ENCODE peak calls at places on chromosomes 12 and 14, in six cellular contexts. One of them, this sample, is unnamed. For H3K4me1, the result is how much of the 10 kb centered on the place peaks cover.

GRCh38 chr14:52265248-52265647 is 2.2 kb upstream of the PTGDR start:
- DNase-seq in uterus: no peak
- DNase-seq in endothelial cell of umbilical vein: peak
- DNase-seq in body of pancreas: no peak
- DNase-seq in testis: no peak
- DNase-seq in K562: no peak
- DNase-seq in this sample: no peak

GRCh38 chr12:104372721-104373335 is 69.3 kb downstream of the EID3 start:
- DNase-seq in uterus: no peak
- DNase-seq in endothelial cell of umbilical vein: no peak
- DNase-seq in body of pancreas: no peak
- DNase-seq in testis: no peak
- DNase-seq in K562: no peak
- DNase-seq in this sample: no peak

GRCh38 chr12:94972795-94973194 is 30.7 kb downstream of the NDUFA12 start:
- DNase-seq in uterus: no peak
- DNase-seq in endothelial cell of umbilical vein: no peak
- DNase-seq in body of pancreas: no peak
- DNase-seq in testis: no peak
- DNase-seq in K562: no peak
- DNase-seq in this sample: no peak

GRCh38 chr12:94948232-94948810 is 55.2 kb downstream of the NDUFA12 start:
- DNase-seq in uterus: no peak
- DNase-seq in endothelial cell of umbilical vein: no peak
- DNase-seq in body of pancreas: no peak
- DNase-seq in testis: no peak
- DNase-seq in K562: no peak
- DNase-seq in this sample: no peak

GRCh38 chr12:95208678-95209077 is 8.6 kb downstream of the FGD6 start:
- DNase-seq in uterus: no peak
- DNase-seq in endothelial cell of umbilical vein: no peak
- DNase-seq in body of pancreas: no peak
- DNase-seq in testis: no peak
- DNase-seq in K562: no peak
- DNase-seq in this sample: no peak

GRCh38 chr12:71410844-71411243 is 28.8 kb upstream of the LGR5 start:
- DNase-seq in uterus: no peak
- DNase-seq in endothelial cell of umbilical vein: no peak
- DNase-seq in body of pancreas: no peak
- DNase-seq in testis: no peak
- DNase-seq in K562: no peak
- DNase-seq in this sample: no peak

GRCh38 chr12:127501916-127502315 is 765.1 kb upstream of the TMEM132C start:
- DNase-seq in uterus: no peak
- DNase-seq in endothelial cell of umbilical vein: no peak
- DNase-seq in body of pancreas: no peak
- DNase-seq in testis: no peak
- DNase-seq in K562: no peak
- DNase-seq in this sample: no peak

GRCh38 chr12:127143020-127143419 is 1124.0 kb upstream of the TMEM132C start:
- DNase-seq in uterus: no peak
- DNase-seq in endothelial cell of umbilical vein: no peak
- DNase-seq in body of pancreas: no peak
- DNase-seq in testis: no peak
- DNase-seq in K562: no peak
- DNase-seq in this sample: no peak

GRCh38 chr12:68229956-68230355 is 4.3 kb upstream of the IL26 start:
- DNase-seq in uterus: no peak
- DNase-seq in endothelial cell of umbilical vein: no peak
- DNase-seq in body of pancreas: no peak
- DNase-seq in testis: no peak
- DNase-seq in K562: no peak
- DNase-seq in this sample: no peak

GRCh38 chr14:21476526-21476924 is 234 bp downstream of the RAB2B start:
- DNase-seq in uterus: peak
- DNase-seq in endothelial cell of umbilical vein: no peak
- DNase-seq in body of pancreas: peak
- DNase-seq in testis: no peak
- DNase-seq in K562: peak
- DNase-seq in this sample: peak

GRCh38 chr14:80108430-80108829 is 102.9 kb downstream of the DIO2 start:
- DNase-seq in uterus: no peak
- DNase-seq in endothelial cell of umbilical vein: no peak
- DNase-seq in body of pancreas: no peak
- DNase-seq in testis: no peak
- DNase-seq in K562: no peak
- DNase-seq in this sample: no peak

GRCh38 chr14:68797180-68797670 is 4.4 kb upstream of the ZFP36L1 start:
- DNase-seq in uterus: no peak
- DNase-seq in endothelial cell of umbilical vein: no peak
- DNase-seq in body of pancreas: peak
- DNase-seq in testis: peak
- DNase-seq in K562: peak
- DNase-seq in this sample: no peak

GRCh38 chr12:95838125-95838524 is 20.6 kb upstream of the SNRPF start:
- DNase-seq in uterus: no peak
- DNase-seq in endothelial cell of umbilical vein: peak
- DNase-seq in body of pancreas: no peak
- DNase-seq in testis: no peak
- DNase-seq in K562: no peak
- DNase-seq in this sample: no peak

GRCh38 chr14:51653855-51654548 is 2.3 kb downstream of the FRMD6 start:
- DNase-seq in uterus: no peak
- DNase-seq in endothelial cell of umbilical vein: peak
- DNase-seq in body of pancreas: no peak
- DNase-seq in testis: no peak
- DNase-seq in K562: no peak
- DNase-seq in this sample: no peak

GRCh38 chr14:76919811-76920571 is 93.8 kb downstream of the LRRC74A start:
- DNase-seq in uterus: peak
- DNase-seq in endothelial cell of umbilical vein: peak
- DNase-seq in body of pancreas: peak
- DNase-seq in testis: peak
- DNase-seq in K562: no peak
- DNase-seq in this sample: peak

GRCh38 chr14:71511152-71511551 is 421.1 kb upstream of the RGS6 start:
- DNase-seq in uterus: no peak
- DNase-seq in endothelial cell of umbilical vein: no peak
- DNase-seq in body of pancreas: no peak
- DNase-seq in testis: no peak
- DNase-seq in K562: no peak
- DNase-seq in this sample: no peak

GRCh38 chr14:93033983-93034670 is 81.6 kb downstream of the ITPK1 start:
- DNase-seq in uterus: no peak
- DNase-seq in endothelial cell of umbilical vein: no peak
- DNase-seq in body of pancreas: no peak
- DNase-seq in testis: no peak
- DNase-seq in K562: peak
- DNase-seq in this sample: no peak

GRCh38 chr12:24425601-24425970 is 476.1 kb upstream of the SOX5 start:
- DNase-seq in uterus: no peak
- DNase-seq in endothelial cell of umbilical vein: no peak
- DNase-seq in body of pancreas: no peak
- DNase-seq in testis: no peak
- DNase-seq in K562: no peak
- DNase-seq in this sample: no peak

GRCh38 chr12:49949124-49949845 is 1.3 kb upstream of the AQP2 start:
- DNase-seq in uterus: no peak
- DNase-seq in endothelial cell of umbilical vein: no peak
- DNase-seq in body of pancreas: no peak
- DNase-seq in testis: no peak
- DNase-seq in K562: peak
- DNase-seq in this sample: no peak

GRCh38 chr12:121069206-121069605 is 30.2 kb upstream of the OASL start:
- DNase-seq in uterus: no peak
- DNase-seq in endothelial cell of umbilical vein: no peak
- DNase-seq in body of pancreas: no peak
- DNase-seq in testis: no peak
- DNase-seq in K562: no peak
- DNase-seq in this sample: no peak

GRCh38 chr14:34046799-34047520 is 96.1 kb upstream of the EGLN3 start:
- DNase-seq in uterus: no peak
- DNase-seq in endothelial cell of umbilical vein: no peak
- DNase-seq in body of pancreas: no peak
- DNase-seq in testis: no peak
- DNase-seq in K562: peak
- DNase-seq in this sample: no peak

GRCh38 chr12:7542813-7543212 is 39.2 kb upstream of the CD163 start:
- DNase-seq in uterus: no peak
- DNase-seq in endothelial cell of umbilical vein: no peak
- DNase-seq in body of pancreas: no peak
- DNase-seq in testis: no peak
- DNase-seq in K562: no peak
- DNase-seq in this sample: no peak

GRCh38 chr14:73272393-73272792 is 35.1 kb downstream of the PAPLN start:
- DNase-seq in uterus: no peak
- DNase-seq in endothelial cell of umbilical vein: no peak
- DNase-seq in body of pancreas: no peak
- DNase-seq in testis: no peak
- DNase-seq in K562: no peak
- DNase-seq in this sample: no peak
- TF ChIP-seq POLR2A in uterus: no peak
- TF ChIP-seq POLR2A in endothelial cell of umbilical vein: no peak
- TF ChIP-seq POLR2A in body of pancreas: no peak
- TF ChIP-seq POLR2A in testis: no peak
- TF ChIP-seq POLR2A in K562: no peak
- TF ChIP-seq POLR2A in this sample: no peak

GRCh38 chr12:111445311-111446043 is 39.8 kb downstream of the SH2B3 start:
- DNase-seq in uterus: peak
- DNase-seq in endothelial cell of umbilical vein: no peak
- DNase-seq in body of pancreas: peak
- DNase-seq in testis: no peak
- DNase-seq in K562: no peak
- DNase-seq in this sample: no peak

GRCh38 chr12:111443086-111443485 is 37.4 kb downstream of the SH2B3 start:
- DNase-seq in uterus: no peak
- DNase-seq in endothelial cell of umbilical vein: no peak
- DNase-seq in body of pancreas: no peak
- DNase-seq in testis: no peak
- DNase-seq in K562: no peak
- DNase-seq in this sample: peak

GRCh38 chr12:111443586-111443985 is 37.9 kb downstream of the SH2B3 start:
- DNase-seq in uterus: no peak
- DNase-seq in endothelial cell of umbilical vein: no peak
- DNase-seq in body of pancreas: peak
- DNase-seq in testis: no peak
- DNase-seq in K562: no peak
- DNase-seq in this sample: peak

GRCh38 chr12:111444706-111445310 is 39.1 kb downstream of the SH2B3 start:
- DNase-seq in uterus: peak
- DNase-seq in endothelial cell of umbilical vein: no peak
- DNase-seq in body of pancreas: peak
- DNase-seq in testis: peak
- DNase-seq in K562: no peak
- DNase-seq in this sample: peak

GRCh38 chr12:111444314-111444705 is 38.6 kb downstream of the SH2B3 start:
- DNase-seq in uterus: no peak
- DNase-seq in endothelial cell of umbilical vein: no peak
- DNase-seq in body of pancreas: peak
- DNase-seq in testis: no peak
- DNase-seq in K562: no peak
- DNase-seq in this sample: peak
- H3K4me1 ChIP-seq in uterus: under half
- H3K4me1 ChIP-seq in endothelial cell of umbilical vein: half or more
- H3K4me1 ChIP-seq in body of pancreas: half or more
- H3K4me1 ChIP-seq in testis: under half
- H3K4me1 ChIP-seq in K562: under half
- H3K4me1 ChIP-seq in this sample: under half

DNA sequence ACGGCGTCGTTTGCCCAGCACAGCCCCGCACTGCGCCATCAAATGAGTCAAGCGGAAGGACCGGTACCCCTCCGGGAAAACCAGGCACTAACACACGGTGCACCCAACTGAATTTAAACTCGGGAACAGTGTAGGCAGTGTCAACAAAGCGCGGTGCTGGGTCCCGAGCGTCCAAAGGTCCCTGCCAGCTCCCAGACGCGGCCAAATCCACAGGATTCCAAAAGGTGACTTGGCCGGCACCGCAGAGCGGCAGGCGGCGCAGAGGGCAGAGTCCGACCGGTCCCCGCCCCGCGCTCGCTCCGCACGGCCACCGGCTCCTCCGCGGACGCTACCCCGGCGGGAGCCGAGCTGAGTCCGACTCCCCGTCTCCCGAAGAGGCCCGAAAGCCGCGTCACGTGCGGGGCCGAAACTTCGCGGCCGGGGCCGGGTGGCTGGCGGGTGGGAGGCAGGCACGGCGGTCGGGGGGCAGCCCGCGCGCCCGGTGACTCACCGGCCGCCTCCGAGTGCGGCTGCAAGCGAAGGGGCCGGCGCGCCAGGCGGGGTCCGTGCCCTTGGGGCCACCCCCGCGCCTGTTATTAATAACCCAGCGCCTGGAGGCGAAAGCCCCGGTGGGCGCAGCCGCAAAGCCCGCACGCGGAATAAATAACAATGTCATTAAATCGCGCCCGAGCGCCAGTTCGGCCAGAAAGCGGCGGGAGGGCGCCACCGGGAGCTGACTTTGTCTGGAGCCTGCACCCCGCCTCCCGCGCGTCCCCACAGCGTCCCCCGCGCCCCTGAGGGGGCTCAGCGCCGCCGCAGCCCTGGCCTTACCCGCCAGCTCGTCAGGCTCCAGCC is 823 bp downstream of the DENND5B start:
- DNase-seq in uterus: peak
- DNase-seq in endothelial cell of umbilical vein: peak
- DNase-seq in body of pancreas: peak
- DNase-seq in testis: peak
- DNase-seq in K562: peak
- DNase-seq in this sample: peak
- TF ChIP-seq POLR2A in uterus: no peak
- TF ChIP-seq POLR2A in endothelial cell of umbilical vein: no peak
- TF ChIP-seq POLR2A in body of pancreas: peak
- TF ChIP-seq POLR2A in testis: no peak
- TF ChIP-seq POLR2A in K562: peak
- TF ChIP-seq POLR2A in this sample: peak

GRCh38 chr12:47698631-47699030 is 7.2 kb downstream of the RPAP3 start:
- DNase-seq in uterus: no peak
- DNase-seq in endothelial cell of umbilical vein: no peak
- DNase-seq in body of pancreas: no peak
- DNase-seq in testis: no peak
- DNase-seq in K562: no peak
- DNase-seq in this sample: no peak
- H3K4me1 ChIP-seq in uterus: under half
- H3K4me1 ChIP-seq in endothelial cell of umbilical vein: under half
- H3K4me1 ChIP-seq in body of pancreas: under half
- H3K4me1 ChIP-seq in testis: under half
- H3K4me1 ChIP-seq in K562: under half
- H3K4me1 ChIP-seq in this sample: under half

DNA sequence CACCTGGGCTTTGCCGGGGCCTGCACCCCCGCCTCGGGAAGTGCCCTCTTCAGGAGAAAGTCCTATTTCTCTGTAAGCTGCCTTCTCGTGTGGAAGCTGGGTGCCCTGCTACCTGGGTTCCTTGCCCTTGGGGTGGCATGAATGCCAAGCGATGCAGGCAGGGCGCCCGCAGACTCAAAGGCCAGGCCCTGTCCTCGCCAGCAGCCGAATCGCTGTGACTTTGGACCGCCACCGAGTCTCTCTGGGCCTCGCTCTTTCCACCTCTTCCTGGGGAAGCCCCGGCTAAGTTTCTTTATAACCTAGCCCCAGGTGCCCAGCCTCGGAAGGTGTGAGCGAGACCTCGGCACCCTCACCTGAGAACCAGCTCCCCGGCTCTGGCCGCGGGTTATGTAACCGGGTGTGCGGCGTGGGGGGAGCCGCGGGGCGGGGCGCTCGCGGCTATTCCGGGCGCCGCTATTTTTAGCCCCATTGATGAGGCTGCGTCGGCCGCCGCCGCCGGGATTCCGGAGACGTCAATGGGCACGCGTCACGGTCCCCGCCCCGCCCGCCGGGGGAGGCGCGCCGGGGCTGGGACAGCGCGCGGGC is 14.6 kb upstream of the NR4A1 start:
- DNase-seq in uterus: peak
- DNase-seq in endothelial cell of umbilical vein: peak
- DNase-seq in body of pancreas: peak
- DNase-seq in testis: peak
- DNase-seq in K562: peak
- DNase-seq in this sample: peak
- TF ChIP-seq POLR2A in uterus: peak
- TF ChIP-seq POLR2A in endothelial cell of umbilical vein: no peak
- TF ChIP-seq POLR2A in body of pancreas: peak
- TF ChIP-seq POLR2A in testis: no peak
- TF ChIP-seq POLR2A in K562: no peak
- TF ChIP-seq POLR2A in this sample: peak

This sample was measured in adrenal gland.